ENCODE peak calls at places on chromosome 11, in four cellular contexts. One of them, this sample, is unnamed.

GRCh38 chr11:117045196-117045595 is 53.0 kb downstream of the SIK3 start:
- DNase-seq in hepatocyte: peak; percentile 57
- DNase-seq in CD8-positive, alpha-beta T cell: no peak
- DNase-seq in testis: no peak
- DNase-seq in this sample: peak; percentile 83

GRCh38 chr11:32149748-32150147 is 58.9 kb downstream of the RCN1 start:
- DNase-seq in testis: no peak
- DNase-seq in CD8-positive, alpha-beta T cell: no peak
- DNase-seq in hepatocyte: no peak
- DNase-seq in this sample: no peak

GRCh38 chr11:12719221-12719620 is 45.0 kb downstream of the TEAD1 start:
- DNase-seq in hepatocyte: no peak
- DNase-seq in testis: no peak
- DNase-seq in CD8-positive, alpha-beta T cell: no peak
- DNase-seq in this sample: no peak

GRCh38 chr11:101446238-101446637 is 137.6 kb downstream of the TRPC6 start:
- DNase-seq in hepatocyte: no peak
- DNase-seq in testis: no peak
- DNase-seq in CD8-positive, alpha-beta T cell: no peak
- DNase-seq in this sample: no peak

GRCh38 chr11:70527046-70527395 is 128.7 kb downstream of the CTTN start:
- DNase-seq in testis: no peak
- DNase-seq in CD8-positive, alpha-beta T cell: no peak
- DNase-seq in hepatocyte: no peak
- DNase-seq in this sample: no peak

GRCh38 chr11:107631043-107631442 is 40.1 kb downstream of the ELMOD1 start:
- DNase-seq in CD8-positive, alpha-beta T cell: no peak
- DNase-seq in hepatocyte: no peak
- DNase-seq in testis: no peak
- DNase-seq in this sample: no peak

GRCh38 chr11:81574301-81574700 is 1159.4 kb downstream of the FAM181B start:
- DNase-seq in hepatocyte: no peak
- DNase-seq in CD8-positive, alpha-beta T cell: no peak
- DNase-seq in testis: no peak
- DNase-seq in this sample: no peak

GRCh38 chr11:64037027-64037633 is 1.4 kb downstream of the FLRT1 start:
- DNase-seq in CD8-positive, alpha-beta T cell: no peak
- DNase-seq in testis: no peak
- DNase-seq in hepatocyte: no peak
- DNase-seq in this sample: no peak

GRCh38 chr11:17734418-17734911 is at the start of gene KCNC1:
- DNase-seq in CD8-positive, alpha-beta T cell: no peak
- DNase-seq in testis: peak; percentile 69
- DNase-seq in hepatocyte: peak; percentile 78
- DNase-seq in this sample: no peak

GRCh38 chr11:20157768-20158167 is 2.5 kb downstream of the DBX1 start:
- DNase-seq in testis: no peak
- DNase-seq in CD8-positive, alpha-beta T cell: no peak
- DNase-seq in hepatocyte: no peak
- DNase-seq in this sample: no peak

GRCh38 chr11:69898123-69898522 is 78.9 kb upstream of the FGF3 start:
- DNase-seq in CD8-positive, alpha-beta T cell: no peak
- DNase-seq in testis: no peak
- DNase-seq in hepatocyte: no peak
- DNase-seq in this sample: no peak

GRCh38 chr11:125078016-125078415 is 14.9 kb downstream of the SLC37A2 start:
- DNase-seq in hepatocyte: no peak
- DNase-seq in testis: no peak
- DNase-seq in CD8-positive, alpha-beta T cell: no peak
- DNase-seq in this sample: no peak

GRCh38 chr11:134560566-134561347 is 148.7 kb upstream of the B3GAT1 start:
- DNase-seq in CD8-positive, alpha-beta T cell: peak; percentile 25
- DNase-seq in hepatocyte: no peak
- DNase-seq in testis: peak; percentile 7
- DNase-seq in this sample: no peak

GRCh38 chr11:74755395-74755995 is 6.8 kb downstream of the RNF169 start:
- DNase-seq in testis: no peak
- DNase-seq in hepatocyte: no peak
- DNase-seq in CD8-positive, alpha-beta T cell: no peak
- DNase-seq in this sample: no peak

GRCh38 chr11:59201376-59201775 is 11.4 kb downstream of the MPEG1 start:
- DNase-seq in hepatocyte: no peak
- DNase-seq in CD8-positive, alpha-beta T cell: no peak
- DNase-seq in testis: no peak
- DNase-seq in this sample: peak; percentile 38

GRCh38 chr11:108670381-108670930 is 5.6 kb downstream of the DDX10 start:
- DNase-seq in hepatocyte: no peak
- DNase-seq in CD8-positive, alpha-beta T cell: no peak
- DNase-seq in testis: no peak
- DNase-seq in this sample: no peak

GRCh38 chr11:108890482-108891092 is 225.7 kb downstream of the DDX10 start:
- DNase-seq in CD8-positive, alpha-beta T cell: no peak
- DNase-seq in hepatocyte: no peak
- DNase-seq in testis: no peak
- DNase-seq in this sample: no peak

GRCh38 chr11:31646206-31646605 is 136.6 kb downstream of the ELP4 start:
- DNase-seq in CD8-positive, alpha-beta T cell: no peak
- DNase-seq in testis: no peak
- DNase-seq in hepatocyte: no peak
- DNase-seq in this sample: no peak

GRCh38 chr11:40273192-40273732 is 1186.2 kb downstream of the LRRC4C start:
- DNase-seq in CD8-positive, alpha-beta T cell: no peak
- DNase-seq in testis: no peak
- DNase-seq in hepatocyte: no peak
- DNase-seq in this sample: no peak

GRCh38 chr11:62725686-62726085 is 1.6 kb downstream of the HNRNPUL2 start:
- DNase-seq in testis: no peak
- DNase-seq in hepatocyte: no peak
- DNase-seq in CD8-positive, alpha-beta T cell: no peak
- DNase-seq in this sample: peak; percentile 73

GRCh38 chr11:64240467-64241174 is at the start of gene FKBP2:
- DNase-seq in testis: peak; percentile 97
- DNase-seq in CD8-positive, alpha-beta T cell: peak; percentile 98
- DNase-seq in hepatocyte: peak; percentile 99
- DNase-seq in this sample: peak; percentile 98

GRCh38 chr11:43919852-43920597 is 22.4 kb upstream of the C11orf96 start:
- DNase-seq in testis: no peak
- DNase-seq in hepatocyte: no peak
- DNase-seq in CD8-positive, alpha-beta T cell: no peak
- DNase-seq in this sample: no peak

GRCh38 chr11:32108576-32108975 is 17.7 kb downstream of the RCN1 start:
- DNase-seq in hepatocyte: no peak
- DNase-seq in testis: no peak
- DNase-seq in CD8-positive, alpha-beta T cell: no peak
- DNase-seq in this sample: no peak

GRCh38 chr11:10908215-10908990 is 50.5 kb upstream of the ZBED5 start:
- DNase-seq in testis: peak; percentile 55
- DNase-seq in hepatocyte: peak; percentile 40
- DNase-seq in CD8-positive, alpha-beta T cell: no peak
- DNase-seq in this sample: no peak

GRCh38 chr11:64366751-64367150 is 7.8 kb downstream of the RPS6KA4 start:
- DNase-seq in testis: no peak
- DNase-seq in hepatocyte: no peak
- DNase-seq in CD8-positive, alpha-beta T cell: no peak
- DNase-seq in this sample: no peak

GRCh38 chr11:94424662-94425061 is 23.4 kb upstream of the GPR83 start:
- DNase-seq in CD8-positive, alpha-beta T cell: no peak
- DNase-seq in testis: no peak
- DNase-seq in hepatocyte: no peak
- DNase-seq in this sample: no peak

GRCh38 chr11:129257512-129257911 is 65.4 kb upstream of the ARHGAP32 start:
- DNase-seq in CD8-positive, alpha-beta T cell: no peak
- DNase-seq in testis: no peak
- DNase-seq in hepatocyte: no peak
- DNase-seq in this sample: no peak

GRCh38 chr11:78630155-78630554 is 55.5 kb upstream of the NARS2 start:
- DNase-seq in CD8-positive, alpha-beta T cell: no peak
- DNase-seq in testis: no peak
- DNase-seq in hepatocyte: no peak
- DNase-seq in this sample: no peak

GRCh38 chr11:118913411-118914125 is 12.2 kb downstream of the BCL9L start:
- DNase-seq in hepatocyte: peak; percentile 11
- DNase-seq in CD8-positive, alpha-beta T cell: peak; percentile 88
- DNase-seq in testis: no peak
- DNase-seq in this sample: no peak

GRCh38 chr11:130464289-130464812 is 15.9 kb downstream of the ADAMTS15 start:
- DNase-seq in hepatocyte: no peak
- DNase-seq in CD8-positive, alpha-beta T cell: no peak
- DNase-seq in testis: no peak
- DNase-seq in this sample: no peak

GRCh38 chr11:48384670-48385069 is 18.4 kb upstream of the OR4C5 start:
- DNase-seq in hepatocyte: no peak
- DNase-seq in CD8-positive, alpha-beta T cell: no peak
- DNase-seq in testis: no peak
- DNase-seq in this sample: no peak

GRCh38 chr11:61842421-61842820 is 14.3 kb downstream of the FADS2 start:
- DNase-seq in hepatocyte: no peak
- DNase-seq in CD8-positive, alpha-beta T cell: no peak
- DNase-seq in testis: peak; percentile 76
- DNase-seq in this sample: no peak

GRCh38 chr11:64146036-64146943 is 19.6 kb downstream of the MACROD1 start:
- DNase-seq in CD8-positive, alpha-beta T cell: peak; percentile 72
- DNase-seq in testis: peak; percentile 52
- DNase-seq in hepatocyte: peak; percentile 64
- DNase-seq in this sample: peak; percentile 55

GRCh38 chr11:129090056-129090455 is 102.1 kb downstream of the ARHGAP32 start:
- DNase-seq in testis: no peak
- DNase-seq in CD8-positive, alpha-beta T cell: no peak
- DNase-seq in hepatocyte: no peak
- DNase-seq in this sample: no peak

GRCh38 chr11:72813740-72814138 is 472 bp upstream of the ATG16L2 start:
- DNase-seq in CD8-positive, alpha-beta T cell: no peak
- DNase-seq in hepatocyte: peak; percentile 91
- DNase-seq in testis: peak; percentile 84
- DNase-seq in this sample: peak; percentile 87

GRCh38 chr11:120660024-120660565 is 148.5 kb downstream of the GRIK4 start:
- DNase-seq in hepatocyte: peak; percentile 47
- DNase-seq in CD8-positive, alpha-beta T cell: no peak
- DNase-seq in testis: peak; percentile 34
- DNase-seq in this sample: peak; percentile 55

GRCh38 chr11:119793335-119793984 is 64.5 kb upstream of the NECTIN1 start:
- DNase-seq in hepatocyte: no peak
- DNase-seq in CD8-positive, alpha-beta T cell: no peak
- DNase-seq in testis: peak; percentile 32
- DNase-seq in this sample: no peak

GRCh38 chr11:113349528-113349927 is 35.1 kb downstream of the TTC12 start:
- DNase-seq in testis: no peak
- DNase-seq in hepatocyte: no peak
- DNase-seq in CD8-positive, alpha-beta T cell: no peak
- DNase-seq in this sample: no peak
- H3K27ac ChIP-seq in testis: no peak overlapping the region
- H3K27ac ChIP-seq in hepatocyte: no peak overlapping the region
- H3K27ac ChIP-seq in CD8-positive, alpha-beta T cell: no peak overlapping the region
- H3K27ac ChIP-seq in this sample: no peak overlapping the region

GRCh38 chr11:45181595-45182550 is 35.4 kb downstream of the PRDM11 start:
- DNase-seq in hepatocyte: no peak
- DNase-seq in CD8-positive, alpha-beta T cell: no peak
- DNase-seq in testis: no peak
- DNase-seq in this sample: no peak

GRCh38 chr11:45180158-45180887 is 33.9 kb downstream of the PRDM11 start:
- DNase-seq in hepatocyte: peak; percentile 93
- DNase-seq in CD8-positive, alpha-beta T cell: no peak
- DNase-seq in testis: peak; percentile 51
- DNase-seq in this sample: peak; percentile 62

GRCh38 chr11:45179686-45180085 is 33.2 kb downstream of the PRDM11 start:
- DNase-seq in testis: no peak
- DNase-seq in hepatocyte: no peak
- DNase-seq in CD8-positive, alpha-beta T cell: no peak
- DNase-seq in this sample: no peak

GRCh38 chr11:45182902-45183301 is 36.5 kb downstream of the PRDM11 start:
- DNase-seq in hepatocyte: no peak
- DNase-seq in testis: peak; percentile 38
- DNase-seq in CD8-positive, alpha-beta T cell: no peak
- DNase-seq in this sample: peak; percentile 53

GRCh38 chr11:45180888-45181594 is 34.6 kb downstream of the PRDM11 start:
- DNase-seq in CD8-positive, alpha-beta T cell: peak; percentile 55
- DNase-seq in hepatocyte: no peak
- DNase-seq in testis: peak; percentile 36
- DNase-seq in this sample: peak; percentile 74
- H3K4me3 ChIP-seq in CD8-positive, alpha-beta T cell: no peak overlapping the region
- H3K4me3 ChIP-seq in hepatocyte: peak overlapping the region; percentile 78
- H3K4me3 ChIP-seq in testis: peak overlapping the region; percentile 51
- H3K4me3 ChIP-seq in this sample: peak overlapping the region; percentile 60

DNA sequence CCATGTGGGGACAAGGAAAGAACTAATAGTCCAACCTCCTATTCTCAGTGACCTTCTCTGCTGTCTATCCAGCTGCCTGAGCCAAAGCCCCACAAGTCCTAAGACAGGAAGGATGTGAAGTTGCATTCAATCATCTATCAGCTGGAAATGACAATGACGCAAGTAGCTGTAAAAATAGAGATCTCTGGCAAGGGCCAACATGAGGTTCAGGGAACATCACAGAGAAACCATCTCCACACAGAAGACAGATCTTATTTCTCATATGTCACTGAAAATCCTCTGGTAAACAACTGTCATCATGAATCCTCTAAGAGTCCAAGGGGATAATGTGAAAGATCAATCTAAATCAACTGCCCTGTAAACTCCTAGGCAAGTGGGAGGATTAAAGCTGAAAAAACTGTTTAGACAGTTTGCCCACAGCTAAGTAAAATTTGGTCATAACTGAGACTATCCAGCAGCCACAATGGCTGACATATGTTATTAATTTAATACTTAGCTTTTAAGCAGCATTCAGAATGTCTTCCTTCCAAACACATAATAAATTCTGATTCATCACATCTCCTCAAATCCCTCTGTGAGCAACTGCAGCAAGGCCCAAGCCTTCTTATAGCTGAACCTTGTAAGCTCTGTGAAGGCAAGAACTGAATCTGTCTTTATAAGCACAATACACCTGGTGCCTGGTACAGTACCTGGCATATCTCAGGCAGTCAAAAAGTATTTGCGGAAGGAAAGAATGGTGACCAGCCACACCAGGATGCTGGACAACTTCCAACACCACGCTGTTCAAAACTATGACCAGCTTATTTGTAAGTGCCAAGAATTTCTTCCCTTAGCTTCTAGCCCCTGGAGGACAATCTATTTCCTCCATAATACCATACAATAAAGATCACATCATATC is 52.0 kb downstream of the ALG9 start:
- DNase-seq in CD8-positive, alpha-beta T cell: no peak
- DNase-seq in testis: no peak
- DNase-seq in hepatocyte: peak; percentile 34
- DNase-seq in this sample: no peak
- H3K27ac ChIP-seq in CD8-positive, alpha-beta T cell: no peak overlapping the region
- H3K27ac ChIP-seq in testis: no peak overlapping the region
- H3K27ac ChIP-seq in hepatocyte: peak overlapping the region; percentile 44
- H3K27ac ChIP-seq in this sample: peak overlapping the region; percentile 8

GRCh38 chr11:67375320-67376021 is 2.1 kb upstream of the CLCF1 start:
- DNase-seq in hepatocyte: no peak
- DNase-seq in testis: no peak
- DNase-seq in CD8-positive, alpha-beta T cell: no peak
- DNase-seq in this sample: no peak
- H3K4me3 ChIP-seq in hepatocyte: no peak overlapping the region
- H3K4me3 ChIP-seq in testis: no peak overlapping the region
- H3K4me3 ChIP-seq in CD8-positive, alpha-beta T cell: no peak overlapping the region
- H3K4me3 ChIP-seq in this sample: no peak overlapping the region

GRCh38 chr11:2728663-2729332 is 29.0 kb upstream of the KCNQ1OT1 start:
- DNase-seq in CD8-positive, alpha-beta T cell: no peak
- DNase-seq in hepatocyte: no peak
- DNase-seq in testis: no peak
- DNase-seq in this sample: peak; percentile 46
- H3K27ac ChIP-seq in CD8-positive, alpha-beta T cell: no peak overlapping the region
- H3K27ac ChIP-seq in hepatocyte: peak overlapping the region; percentile 20
- H3K27ac ChIP-seq in testis: no peak overlapping the region
- H3K27ac ChIP-seq in this sample: no peak overlapping the region

This sample was measured in small intestine.